ENCODE peak calls at places on chromosomes 5 and 9, in nine cellular contexts. A is CD4-positive, alpha-beta T cell; R is Caki2; W is Karpas-422; T is A549; O is GOT3; B is GM10248; K is WERI-Rb-1; U is activated effector memory CD4-positive, alpha-beta T cell treated with Interleukin-2 at 50 U/mL for 16 hours. F is an unnamed sample.

GRCh38 chr9:127651697-127652610 is 39.9 kb downstream of the STXBP1 start:
- DNase-seq in K (no peak), O (no peak), T (no peak), U (no peak), R (no peak), W (peak), A (no peak), B (no peak), F (no peak)

GRCh38 chr5:147403659-147404640 is 105.9 kb downstream of the DPYSL3 start:
- DNase-seq in B (peak), K (no peak), R (peak), U (no peak), W (no peak), O (peak), T (peak), A (no peak), F (peak)

GRCh38 chr5:55763736-55764420 is 26.0 kb downstream of the DDX4 start:
- DNase-seq in T (no peak), R (no peak), W (no peak), B (no peak), O (no peak), U (no peak), A (no peak), K (no peak), F (no peak)

GRCh38 chr9:122684851-122685250 is 9.9 kb downstream of the OR1L3 start:
- DNase-seq in B (no peak), A (no peak), R (no peak), W (no peak), T (no peak), O (no peak), K (no peak), U (no peak), F (no peak)

GRCh38 chr9:130408669-130409068 is 36.1 kb upstream of the ASS1 start:
- DNase-seq in B (no peak), W (no peak), A (no peak), R (no peak), U (no peak), K (no peak), T (no peak), O (no peak), F (no peak)

GRCh38 chr5:69049151-69049550 is 44.7 kb upstream of the SLC30A5 start:
- DNase-seq in B (no peak), O (no peak), U (no peak), T (no peak), K (no peak), W (no peak), A (no peak), R (no peak), F (no peak)

GRCh38 chr9:85960688-85961093 is 19.7 kb downstream of the NAA35 start:
- DNase-seq in R (no peak), W (no peak), A (no peak), T (no peak), O (no peak), B (no peak), K (no peak), U (no peak), F (no peak)

GRCh38 chr9:129222691-129223218 is 44.7 kb upstream of the IER5L start:
- DNase-seq in W (no peak), A (no peak), O (no peak), K (no peak), R (no peak), T (no peak), U (no peak), B (no peak), F (no peak)

GRCh38 chr5:84301535-84301934 is 83.1 kb downstream of the EDIL3 start:
- DNase-seq in R (peak), A (no peak), K (no peak), B (no peak), T (no peak), W (no peak), O (no peak), U (no peak), F (peak)

GRCh38 chr9:115591584-115591984 is 473.6 kb upstream of the TNC start:
- DNase-seq in B (peak), R (peak), O (peak), W (peak), A (no peak), K (peak), U (no peak), T (peak), F (peak)

GRCh38 chr5:135400866-135401265 is 1.8 kb upstream of the MACROH2A1 start:
- DNase-seq in T (no peak), R (no peak), B (no peak), A (no peak), O (no peak), U (no peak), K (peak), W (no peak), F (no peak)

GRCh38 chr9:27365977-27366376 is 69.0 kb upstream of the EQTN start:
- DNase-seq in B (peak), U (no peak), W (no peak), T (no peak), A (no peak), R (no peak), O (no peak), K (no peak), F (no peak)

GRCh38 chr5:52580921-52581320 is 206.8 kb upstream of the ITGA1 start:
- DNase-seq in T (no peak), A (no peak), B (no peak), R (no peak), W (no peak), U (no peak), K (no peak), O (no peak), F (no peak)

GRCh38 chr5:3194141-3194540 is 401.5 kb upstream of the IRX1 start:
- DNase-seq in B (no peak), O (no peak), R (peak), U (no peak), T (no peak), A (no peak), W (no peak), K (no peak), F (no peak)

F was measured in kidney glomerular epithelial cell.